ENCODE peak calls at places on chromosome 11, in seven cellular contexts. One of them, this sample, is unnamed.

GRCh38 chr11:62689421-62690183 is at the start of gene LRRN4CL:
- DNase-seq in MM.1S: no peak
- DNase-seq in neural progenitor cell: no peak
- DNase-seq in HCT116: no peak
- DNase-seq in astrocyte: peak
- DNase-seq in keratinocyte: no peak
- DNase-seq in hepatocyte: peak
- DNase-seq in this sample: no peak

GRCh38 chr11:106167085-106167484 is 89.6 kb downstream of the AASDHPPT start:
- DNase-seq in astrocyte: no peak
- DNase-seq in keratinocyte: no peak
- DNase-seq in HCT116: no peak
- DNase-seq in hepatocyte: no peak
- DNase-seq in neural progenitor cell: no peak
- DNase-seq in MM.1S: no peak
- DNase-seq in this sample: no peak

GRCh38 chr11:129346916-129347315 is 28.7 kb upstream of the BARX2 start:
- DNase-seq in HCT116: no peak
- DNase-seq in neural progenitor cell: no peak
- DNase-seq in MM.1S: no peak
- DNase-seq in keratinocyte: no peak
- DNase-seq in hepatocyte: no peak
- DNase-seq in astrocyte: no peak
- DNase-seq in this sample: no peak

GRCh38 chr11:132234878-132235277 is 864.5 kb downstream of the NTM start:
- DNase-seq in astrocyte: peak
- DNase-seq in neural progenitor cell: no peak
- DNase-seq in MM.1S: no peak
- DNase-seq in hepatocyte: no peak
- DNase-seq in keratinocyte: no peak
- DNase-seq in HCT116: no peak
- DNase-seq in this sample: no peak

GRCh38 chr11:707817-708420 is 1.9 kb downstream of the EPS8L2 start:
- DNase-seq in astrocyte: no peak
- DNase-seq in keratinocyte: no peak
- DNase-seq in MM.1S: no peak
- DNase-seq in hepatocyte: peak
- DNase-seq in HCT116: no peak
- DNase-seq in neural progenitor cell: peak
- DNase-seq in this sample: no peak

GRCh38 chr11:46948378-46949131 is 12.0 kb downstream of the CSTPP1 start:
- DNase-seq in astrocyte: peak
- DNase-seq in HCT116: no peak
- DNase-seq in keratinocyte: peak
- DNase-seq in hepatocyte: peak
- DNase-seq in neural progenitor cell: no peak
- DNase-seq in MM.1S: no peak
- DNase-seq in this sample: no peak

GRCh38 chr11:45170484-45170883 is 24.0 kb downstream of the PRDM11 start:
- DNase-seq in MM.1S: no peak
- DNase-seq in keratinocyte: no peak
- DNase-seq in neural progenitor cell: no peak
- DNase-seq in HCT116: no peak
- DNase-seq in hepatocyte: no peak
- DNase-seq in astrocyte: no peak
- DNase-seq in this sample: no peak

GRCh38 chr11:16612801-16613400 is 125.5 kb upstream of the C11orf58 start:
- DNase-seq in keratinocyte: no peak
- DNase-seq in neural progenitor cell: peak
- DNase-seq in astrocyte: no peak
- DNase-seq in HCT116: no peak
- DNase-seq in hepatocyte: peak
- DNase-seq in MM.1S: no peak
- DNase-seq in this sample: no peak

GRCh38 chr11:17415523-17416104 is 27.2 kb upstream of the KCNJ11 start:
- DNase-seq in astrocyte: no peak
- DNase-seq in HCT116: no peak
- DNase-seq in keratinocyte: no peak
- DNase-seq in hepatocyte: no peak
- DNase-seq in neural progenitor cell: no peak
- DNase-seq in MM.1S: no peak
- DNase-seq in this sample: no peak

GRCh38 chr11:122672892-122673291 is 17.4 kb downstream of the UBASH3B start:
- DNase-seq in astrocyte: no peak
- DNase-seq in MM.1S: no peak
- DNase-seq in keratinocyte: no peak
- DNase-seq in HCT116: no peak
- DNase-seq in neural progenitor cell: no peak
- DNase-seq in hepatocyte: no peak
- DNase-seq in this sample: no peak

GRCh38 chr11:122668562-122669090 is 13.1 kb downstream of the UBASH3B start:
- DNase-seq in astrocyte: peak
- DNase-seq in MM.1S: no peak
- DNase-seq in neural progenitor cell: no peak
- DNase-seq in hepatocyte: no peak
- DNase-seq in HCT116: peak
- DNase-seq in keratinocyte: no peak
- DNase-seq in this sample: no peak

GRCh38 chr11:122670131-122670530 is 14.6 kb downstream of the UBASH3B start:
- DNase-seq in HCT116: no peak
- DNase-seq in hepatocyte: no peak
- DNase-seq in keratinocyte: no peak
- DNase-seq in neural progenitor cell: no peak
- DNase-seq in astrocyte: no peak
- DNase-seq in MM.1S: no peak
- DNase-seq in this sample: no peak

GRCh38 chr11:122673706-122674105 is 18.2 kb downstream of the UBASH3B start:
- DNase-seq in MM.1S: no peak
- DNase-seq in neural progenitor cell: no peak
- DNase-seq in HCT116: no peak
- DNase-seq in keratinocyte: no peak
- DNase-seq in hepatocyte: no peak
- DNase-seq in astrocyte: peak
- DNase-seq in this sample: no peak

GRCh38 chr11:122671270-122671906 is 15.9 kb downstream of the UBASH3B start:
- DNase-seq in MM.1S: no peak
- DNase-seq in keratinocyte: no peak
- DNase-seq in hepatocyte: no peak
- DNase-seq in neural progenitor cell: no peak
- DNase-seq in HCT116: no peak
- DNase-seq in astrocyte: no peak
- DNase-seq in this sample: no peak
- H3K27ac ChIP-seq in MM.1S: no peak
- H3K27ac ChIP-seq in keratinocyte: no peak
- H3K27ac ChIP-seq in hepatocyte: no peak
- H3K27ac ChIP-seq in neural progenitor cell: no peak
- H3K27ac ChIP-seq in HCT116: no peak
- H3K27ac ChIP-seq in astrocyte: no peak
- H3K27ac ChIP-seq in this sample: no peak

DNA sequence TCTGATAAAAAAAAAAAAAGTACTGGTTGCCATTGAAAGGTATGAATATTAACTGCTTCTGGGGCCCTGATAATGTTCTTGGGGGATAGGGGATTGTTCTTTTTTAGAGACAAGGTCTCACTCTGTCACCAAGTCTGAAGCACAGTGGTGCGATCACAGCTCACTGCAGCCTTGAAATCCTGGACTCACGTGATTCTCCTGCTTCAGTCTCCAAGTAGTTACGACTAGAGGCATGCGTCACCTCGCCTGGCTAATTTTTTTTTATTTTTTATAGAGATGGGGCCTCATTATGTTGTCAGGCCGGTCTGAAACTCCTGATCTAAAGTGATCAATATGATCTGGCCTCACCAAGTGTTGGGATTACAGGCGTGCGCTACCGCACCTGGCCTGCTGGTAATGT is 63.5 kb downstream of the FCHSD2 start:
- DNase-seq in MM.1S: no peak
- DNase-seq in astrocyte: no peak
- DNase-seq in keratinocyte: no peak
- DNase-seq in neural progenitor cell: no peak
- DNase-seq in HCT116: no peak
- DNase-seq in hepatocyte: no peak
- DNase-seq in this sample: no peak
- TF ChIP-seq EZH2 in MM.1S: no peak
- TF ChIP-seq EZH2 in astrocyte: no peak
- TF ChIP-seq EZH2 in keratinocyte: no peak
- TF ChIP-seq EZH2 in neural progenitor cell: no peak
- TF ChIP-seq EZH2 in HCT116: no peak
- TF ChIP-seq EZH2 in hepatocyte: no peak
- TF ChIP-seq EZH2 in this sample: no peak

GRCh38 chr11:120212259-120212888 is 1.5 kb downstream of the OAF start:
- DNase-seq in MM.1S: no peak
- DNase-seq in hepatocyte: no peak
- DNase-seq in HCT116: no peak
- DNase-seq in keratinocyte: no peak
- DNase-seq in astrocyte: no peak
- DNase-seq in neural progenitor cell: no peak
- DNase-seq in this sample: no peak
- H3K4me3 ChIP-seq in MM.1S: no peak
- H3K4me3 ChIP-seq in hepatocyte: peak
- H3K4me3 ChIP-seq in HCT116: peak
- H3K4me3 ChIP-seq in keratinocyte: no peak
- H3K4me3 ChIP-seq in astrocyte: peak
- H3K4me3 ChIP-seq in neural progenitor cell: no peak
- H3K4me3 ChIP-seq in this sample: peak

GRCh38 chr11:3738723-3739122 is 58.6 kb downstream of the NUP98 start:
- DNase-seq in HCT116: no peak
- DNase-seq in keratinocyte: no peak
- DNase-seq in astrocyte: no peak
- DNase-seq in hepatocyte: no peak
- DNase-seq in MM.1S: no peak
- DNase-seq in neural progenitor cell: no peak
- DNase-seq in this sample: no peak
- H3K27ac ChIP-seq in HCT116: no peak
- H3K27ac ChIP-seq in keratinocyte: no peak
- H3K27ac ChIP-seq in astrocyte: no peak
- H3K27ac ChIP-seq in hepatocyte: no peak
- H3K27ac ChIP-seq in MM.1S: no peak
- H3K27ac ChIP-seq in neural progenitor cell: no peak
- H3K27ac ChIP-seq in this sample: no peak

GRCh38 chr11:14644396-14645246 is 1.0 kb downstream of the PDE3B start:
- DNase-seq in hepatocyte: peak
- DNase-seq in neural progenitor cell: peak
- DNase-seq in keratinocyte: no peak
- DNase-seq in astrocyte: no peak
- DNase-seq in MM.1S: peak
- DNase-seq in HCT116: peak
- DNase-seq in this sample: no peak
- TF ChIP-seq EZH2 in hepatocyte: no peak
- TF ChIP-seq EZH2 in neural progenitor cell: peak
- TF ChIP-seq EZH2 in keratinocyte: peak
- TF ChIP-seq EZH2 in astrocyte: peak
- TF ChIP-seq EZH2 in MM.1S: no peak
- TF ChIP-seq EZH2 in HCT116: no peak
- TF ChIP-seq EZH2 in this sample: no peak

GRCh38 chr11:77126861-77127673 is 979 bp upstream of the MYO7A start:
- DNase-seq in keratinocyte: no peak
- DNase-seq in HCT116: no peak
- DNase-seq in hepatocyte: peak
- DNase-seq in astrocyte: no peak
- DNase-seq in neural progenitor cell: peak
- DNase-seq in MM.1S: peak
- DNase-seq in this sample: no peak
- H3K4me3 ChIP-seq in keratinocyte: peak
- H3K4me3 ChIP-seq in HCT116: peak
- H3K4me3 ChIP-seq in hepatocyte: peak
- H3K4me3 ChIP-seq in astrocyte: peak
- H3K4me3 ChIP-seq in neural progenitor cell: peak
- H3K4me3 ChIP-seq in MM.1S: peak
- H3K4me3 ChIP-seq in this sample: peak

DNA sequence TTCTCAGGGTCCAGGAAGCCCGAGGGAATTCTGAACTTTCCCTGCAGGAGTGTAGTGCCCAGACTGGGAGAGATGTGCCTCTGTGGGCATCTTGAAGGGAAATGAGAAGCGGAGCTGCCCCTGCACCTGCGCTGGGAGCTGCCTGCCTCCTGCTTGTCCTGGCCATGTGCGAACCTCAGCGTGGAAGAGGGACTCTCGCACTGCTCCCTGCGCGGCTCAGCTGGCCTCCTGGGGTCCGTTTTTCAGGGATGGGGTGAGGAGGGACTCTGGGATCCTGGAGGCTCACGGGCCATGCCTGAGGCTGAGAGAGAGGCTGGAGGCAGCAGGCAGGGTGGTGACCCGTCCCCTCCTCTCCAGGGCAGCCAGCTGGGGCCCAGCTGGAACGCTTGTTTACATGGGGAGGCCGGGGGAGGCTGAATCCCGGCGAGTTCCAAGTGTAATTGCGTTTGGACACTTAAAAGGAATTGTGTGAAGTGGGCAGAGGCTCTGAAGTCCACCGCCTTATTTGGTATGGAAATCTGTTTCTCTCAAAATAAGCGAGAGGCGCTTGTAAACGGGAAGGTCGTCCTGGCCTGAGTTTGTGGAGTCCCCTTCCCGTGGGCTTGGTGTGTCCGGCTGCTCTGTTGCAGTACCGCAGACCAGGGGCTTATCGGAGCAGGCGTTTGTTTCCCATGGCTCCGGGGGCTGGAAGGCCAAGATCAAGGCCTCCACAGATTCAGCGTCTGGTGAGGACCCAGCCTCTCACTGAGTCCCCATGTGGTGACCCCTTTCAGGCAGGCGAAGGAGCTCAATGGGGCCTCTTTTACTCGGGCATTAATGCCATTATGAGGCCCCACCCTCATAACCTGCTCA is 1.3 kb upstream of the MRGPRF start:
- DNase-seq in neural progenitor cell: peak
- DNase-seq in keratinocyte: no peak
- DNase-seq in hepatocyte: peak
- DNase-seq in MM.1S: no peak
- DNase-seq in astrocyte: no peak
- DNase-seq in HCT116: no peak
- DNase-seq in this sample: no peak
- H3K27ac ChIP-seq in neural progenitor cell: no peak
- H3K27ac ChIP-seq in keratinocyte: no peak
- H3K27ac ChIP-seq in hepatocyte: peak
- H3K27ac ChIP-seq in MM.1S: no peak
- H3K27ac ChIP-seq in astrocyte: no peak
- H3K27ac ChIP-seq in HCT116: no peak
- H3K27ac ChIP-seq in this sample: peak

GRCh38 chr11:33615751-33616150 is 84.9 kb downstream of the C11orf91 start:
- DNase-seq in astrocyte: no peak
- DNase-seq in neural progenitor cell: no peak
- DNase-seq in HCT116: no peak
- DNase-seq in MM.1S: no peak
- DNase-seq in keratinocyte: no peak
- DNase-seq in hepatocyte: no peak
- DNase-seq in this sample: no peak
- TF ChIP-seq EZH2 in astrocyte: no peak
- TF ChIP-seq EZH2 in neural progenitor cell: no peak
- TF ChIP-seq EZH2 in HCT116: no peak
- TF ChIP-seq EZH2 in MM.1S: no peak
- TF ChIP-seq EZH2 in keratinocyte: no peak
- TF ChIP-seq EZH2 in hepatocyte: no peak
- TF ChIP-seq EZH2 in this sample: no peak